ENCODE peak calls at places on chromosomes 4 and X, in eight cellular contexts. J is choroid plexus epithelial cell, M is omental fat pad, P is SHP77 treated with DMSO at 0.1 percent for 48 hours, L is AML-193, U is activated T-cell treated with anti-CD3 and anti-CD28 coated beads for 1 hour, N is left cardiac atrium, R is SK-MEL-5. D is an unnamed sample.

GRCh38 chrX:120251471-120252011 is 929 bp downstream of the ZBTB33 start:
- DNase-seq in J (peak; percentile 23), M (no peak), P (no peak), L (no peak), U (no peak), N (peak; percentile 39), R (peak; percentile 13), D (no peak)

GRCh38 chr4:27276322-27277073 is 415.9 kb downstream of the STIM2 start:
- DNase-seq in J (no peak), M (no peak), P (peak; percentile 67), L (no peak), U (no peak), N (no peak), R (no peak), D (no peak)

GRCh38 chrX:104130808-104131207 is 18.5 kb downstream of the ZCCHC18 start:
- DNase-seq in J (no peak), M (no peak), P (no peak), L (no peak), U (no peak), N (no peak), R (no peak), D (no peak)

GRCh38 chr4:54226399-54227260 is 2.5 kb upstream of the PDGFRA start:
- DNase-seq in J (peak; percentile 89), M (no peak), P (no peak), L (no peak), U (no peak), N (peak; percentile 78), R (no peak), D (no peak)

GRCh38 chr4:13833171-13833804 is 205.8 kb upstream of the BOD1L1 start:
- DNase-seq in J (no peak), M (no peak), P (no peak), L (no peak), U (no peak), N (no peak), R (no peak), D (no peak)

GRCh38 chrX:16695079-16695676 is 17.3 kb downstream of the CTPS2 start:
- DNase-seq in J (peak; percentile 65), M (peak; percentile 94), P (no peak), L (peak; percentile 26), U (peak; percentile 55), N (peak; percentile 62), R (peak; percentile 59), D (peak; percentile 61)

GRCh38 chrX:68938244-68939004 is 109.6 kb downstream of the EFNB1 start:
- DNase-seq in J (peak; percentile 40), M (no peak), P (no peak), L (no peak), U (no peak), N (no peak), R (no peak), D (no peak)

GRCh38 chr4:178745203-178745602 is 1303.0 kb upstream of the AGA start:
- DNase-seq in J (no peak), M (no peak), P (no peak), L (no peak), U (no peak), N (no peak), R (no peak), D (no peak)

GRCh38 chr4:99404595-99405287 is 30.4 kb downstream of the ADH7 start:
- DNase-seq in J (peak; percentile 96), M (no peak), P (no peak), L (no peak), U (no peak), N (no peak), R (peak; percentile 7), D (no peak)

GRCh38 chrX:136627381-136627780 is 20.6 kb upstream of the CD40LG start:
- DNase-seq in J (no peak), M (no peak), P (no peak), L (no peak), U (no peak), N (no peak), R (no peak), D (no peak)

GRCh38 chrX:68199062-68199848 is 234.0 kb downstream of the OPHN1 start:
- DNase-seq in J (no peak), M (no peak), P (no peak), L (no peak), U (no peak), N (no peak), R (no peak), D (no peak)

GRCh38 chrX:1564750-1565683 is 26.4 kb upstream of the AKAP17A start:
- DNase-seq in J (no peak), M (no peak), P (no peak), L (no peak), U (no peak), N (no peak), R (no peak), D (no peak)

GRCh38 chrX:10217218-10217617 is 60.4 kb downstream of the CLCN4 start:
- DNase-seq in J (no peak), M (no peak), P (no peak), L (no peak), U (no peak), N (no peak), R (peak; percentile 8), D (no peak)

GRCh38 chr4:177554966-177555574 is 112.8 kb upstream of the AGA start:
- DNase-seq in J (peak; percentile 59), M (no peak), P (no peak), L (peak; percentile 25), U (no peak), N (no peak), R (peak; percentile 62), D (no peak)

GRCh38 chr4:2373532-2373931 is 44.9 kb downstream of the ZFYVE28 start:
- DNase-seq in J (no peak), M (no peak), P (no peak), L (no peak), U (no peak), N (no peak), R (no peak), D (no peak)

GRCh38 chr4:39446842-39447573 is 11.7 kb downstream of the RPL9 start:
- DNase-seq in J (peak; percentile 79), M (no peak), P (no peak), L (no peak), U (peak; percentile 21), N (peak; percentile 72), R (no peak), D (peak; percentile 11)

GRCh38 chrX:72576161-72576896 is 3.7 kb upstream of the HDAC8 start:
- DNase-seq in J (peak; percentile 79), M (no peak), P (no peak), L (peak; percentile 42), U (no peak), N (no peak), R (no peak), D (no peak)

GRCh38 chrX:154516655-154517100 is 646 bp upstream of the FAM3A start:
- DNase-seq in J (peak; percentile 81), M (no peak), P (no peak), L (no peak), U (no peak), N (no peak), R (no peak), D (no peak)

GRCh38 chr4:87427518-87427868 is 5.1 kb downstream of the NUDT9 start:
- DNase-seq in J (no peak), M (no peak), P (no peak), L (no peak), U (no peak), N (no peak), R (no peak), D (no peak)

GRCh38 chr4:143035661-143036060 is 149.1 kb upstream of the USP38 start:
- DNase-seq in J (no peak), M (no peak), P (no peak), L (no peak), U (no peak), N (no peak), R (peak; percentile 66), D (no peak)